ENCODE peak calls at places on chromosomes 12 and 14, in ten cellular contexts. U is non-pigmented ciliary epithelial cell; B is stimulated activated CD4-positive, alpha-beta T cell treated with anti-CD3 and anti-CD28 coated beads, Interleukin-1b, Interleukin-23, amount 100 ng/mL, for 24 hours; W is B cell; R is stomach; P is upper lobe of right lung; Q is T-helper 1 cell; H is A549; N is posterior cingulate gyrus; G is activated CD4-positive, alpha-beta T cell treated with anti-CD3 and anti-CD28 coated beads for 24 hours. Y is an unnamed sample.

GRCh38 chr12:114221976-114222630 is 183.8 kb downstream of the TBX5 start:
- DNase-seq in U (no peak), B (no peak), W (no peak), R (no peak), P (no peak), Q (no peak), H (no peak), N (no peak), G (no peak), Y (no peak)

GRCh38 chr14:75274899-75275569 is 3.6 kb upstream of the FOS start:
- DNase-seq in U (no peak), B (no peak), W (peak), R (no peak), P (peak), Q (peak), H (no peak), N (no peak), G (no peak), Y (peak)

GRCh38 chr12:67925077-67925476 is 64.2 kb upstream of the IFNG-AS1 start:
- DNase-seq in U (no peak), B (no peak), W (no peak), R (peak), P (no peak), Q (no peak), H (no peak), N (no peak), G (no peak), Y (no peak)

GRCh38 chr14:96671218-96671617 is 126.0 kb upstream of the VRK1 start:
- DNase-seq in U (no peak), B (no peak), W (no peak), R (no peak), P (no peak), Q (no peak), H (no peak), N (no peak), G (no peak), Y (no peak)

GRCh38 chr12:110126557-110126956 is 2.4 kb downstream of the IFT81 start:
- DNase-seq in U (no peak), B (no peak), W (no peak), R (no peak), P (no peak), Q (no peak), H (no peak), N (no peak), G (no peak), Y (no peak)

GRCh38 chr12:10454531-10454930 is 1.4 kb upstream of the KLRC1 start:
- DNase-seq in U (no peak), B (no peak), W (no peak), R (no peak), P (no peak), Q (no peak), H (no peak), N (no peak), G (no peak), Y (no peak)

GRCh38 chr12:109744026-109744425 is 30.4 kb downstream of the FAM222A start:
- DNase-seq in U (no peak), B (no peak), W (no peak), R (peak), P (peak), Q (no peak), H (no peak), N (no peak), G (no peak), Y (peak)

GRCh38 chr12:64019654-64020053 is 175.2 kb downstream of the SRGAP1 start:
- DNase-seq in U (no peak), B (no peak), W (no peak), R (no peak), P (no peak), Q (no peak), H (no peak), N (no peak), G (no peak), Y (no peak)

GRCh38 chr12:121795029-121795977 is 1.8 kb upstream of the RHOF start:
- DNase-seq in U (no peak), B (peak), W (peak), R (peak), P (peak), Q (peak), H (peak), N (peak), G (peak), Y (peak)

GRCh38 chr14:45085004-45085403 is 1.1 kb downstream of the PRPF39 start:
- DNase-seq in U (no peak), B (no peak), W (peak), R (no peak), P (no peak), Q (peak), H (no peak), N (no peak), G (no peak), Y (no peak)

GRCh38 chr12:103495158-103495782 is 498 bp downstream of the C12orf42 start:
- DNase-seq in U (no peak), B (peak), W (peak), R (peak), P (peak), Q (peak), H (peak), N (peak), G (peak), Y (peak)

GRCh38 chr14:22405201-22405600 is 183.8 kb downstream of the DAD1 start:
- DNase-seq in U (no peak), B (no peak), W (no peak), R (no peak), P (no peak), Q (no peak), H (no peak), N (no peak), G (no peak), Y (no peak)

GRCh38 chr14:24052656-24053547 is 1.1 kb downstream of the CARMIL3 start:
- DNase-seq in U (no peak), B (peak), W (no peak), R (no peak), P (no peak), Q (peak), H (no peak), N (peak), G (peak), Y (no peak)

GRCh38 chr12:98572010-98572409 is 21.5 kb upstream of the SLC25A3 start:
- DNase-seq in U (no peak), B (no peak), W (no peak), R (no peak), P (no peak), Q (no peak), H (peak), N (no peak), G (no peak), Y (no peak)

GRCh38 chr12:22525426-22525825 is 18.9 kb downstream of the C2CD5 start:
- DNase-seq in U (no peak), B (no peak), W (no peak), R (no peak), P (no peak), Q (no peak), H (no peak), N (no peak), G (no peak), Y (no peak)

GRCh38 chr14:85248881-85249635 is 280.9 kb upstream of the FLRT2 start:
- DNase-seq in U (no peak), B (no peak), W (no peak), R (no peak), P (no peak), Q (no peak), H (no peak), N (no peak), G (no peak), Y (no peak)

GRCh38 chr12:6200266-6201198 is at the start of gene CD9:
- DNase-seq in U (no peak), B (peak), W (peak), R (peak), P (peak), Q (peak), H (peak), N (peak), G (peak), Y (peak)

GRCh38 chr14:104146651-104147345 is 8.4 kb downstream of the KIF26A start:
- DNase-seq in U (no peak), B (no peak), W (no peak), R (no peak), P (peak), Q (no peak), H (no peak), N (no peak), G (no peak), Y (no peak)

GRCh38 chr14:100294213-100294962 is 11.9 kb downstream of the SLC25A29 start:
- DNase-seq in U (no peak), B (no peak), W (peak), R (no peak), P (peak), Q (no peak), H (no peak), N (no peak), G (no peak), Y (no peak)

GRCh38 chr14:85454183-85454813 is 75.6 kb upstream of the FLRT2 start:
- DNase-seq in U (no peak), B (no peak), W (no peak), R (no peak), P (no peak), Q (no peak), H (no peak), N (no peak), G (no peak), Y (no peak)

GRCh38 chr12:84599539-84599938 is 313.1 kb downstream of the SLC6A15 start:
- DNase-seq in U (peak), B (no peak), W (no peak), R (no peak), P (no peak), Q (no peak), H (no peak), N (no peak), G (no peak), Y (no peak)

GRCh38 chr12:8844665-8845064 is 22.2 kb downstream of the A2ML1 start:
- DNase-seq in U (no peak), B (no peak), W (no peak), R (peak), P (no peak), Q (no peak), H (no peak), N (no peak), G (no peak), Y (no peak)

GRCh38 chr14:104818714-104819161 is 17.8 kb downstream of the ZBTB42 start:
- DNase-seq in U (no peak), B (no peak), W (no peak), R (peak), P (peak), Q (no peak), H (no peak), N (no peak), G (no peak), Y (no peak)

GRCh38 chr14:59161571-59162175 is 26.8 kb upstream of the DAAM1 start:
- DNase-seq in U (peak), B (no peak), W (no peak), R (no peak), P (no peak), Q (peak), H (peak), N (no peak), G (no peak), Y (no peak)

GRCh38 chr14:77195766-77196165 is 14.2 kb downstream of the TMEM63C start:
- DNase-seq in U (no peak), B (no peak), W (no peak), R (no peak), P (no peak), Q (no peak), H (no peak), N (no peak), G (no peak), Y (no peak)

GRCh38 chr14:69318901-69319475 is 59.0 kb downstream of the GALNT16 start:
- DNase-seq in U (no peak), B (no peak), W (no peak), R (no peak), P (peak), Q (no peak), H (no peak), N (no peak), G (no peak), Y (no peak)

GRCh38 chr12:115096673-115097349 is 412.8 kb upstream of the TBX3 start:
- DNase-seq in U (peak), B (no peak), W (no peak), R (no peak), P (no peak), Q (no peak), H (no peak), N (no peak), G (no peak), Y (no peak)

GRCh38 chr14:22427771-22428228 is 161.2 kb downstream of the DAD1 start:
- DNase-seq in U (no peak), B (no peak), W (no peak), R (no peak), P (no peak), Q (no peak), H (peak), N (no peak), G (no peak), Y (peak)

GRCh38 chr14:91009501-91010152 is 50.8 kb downstream of the RPS6KA5 start:
- DNase-seq in U (no peak), B (no peak), W (peak), R (no peak), P (no peak), Q (peak), H (no peak), N (no peak), G (no peak), Y (no peak)

GRCh38 chr12:58425481-58426392 is 484.4 kb downstream of the ATP23 start:
- DNase-seq in U (peak), B (no peak), W (no peak), R (peak), P (no peak), Q (peak), H (peak), N (no peak), G (no peak), Y (no peak)

Y was measured in lower lobe of right lung.